ENCODE peak calls at places on chromosome 22, in seven cellular contexts. T is CD8-positive, alpha-beta memory T cell; P is CD8-positive, alpha-beta T cell; S is CD4-positive, alpha-beta memory T cell; L is BE2C; O is spleen; Y is GM23338. K is an unnamed sample.

GRCh38 chr22:25148149-25148691 is 51.4 kb upstream of the CRYBB3 start:
- DNase-seq in T (no peak), P (no peak), S (no peak), L (no peak), O (no peak), Y (peak; percentile 34), K (peak; percentile 7)

GRCh38 chr22:31193092-31193491 is 19.0 kb upstream of the LIMK2 start:
- DNase-seq in T (no peak), P (no peak), S (no peak), L (no peak), O (no peak), Y (no peak), K (no peak)

GRCh38 chr22:46004105-46004866 is 27.3 kb upstream of the WNT7B start:
- DNase-seq in T (peak; percentile 17), P (no peak), S (no peak), L (no peak), O (peak; percentile 85), Y (no peak), K (no peak)

GRCh38 chr22:22682807-22683667 is 38.6 kb downstream of the GGTLC2 start:
- DNase-seq in T (no peak), P (no peak), S (no peak), L (no peak), O (no peak), Y (no peak), K (no peak)

GRCh38 chr22:45905326-45905923 is 71.5 kb downstream of the WNT7B start:
- DNase-seq in T (no peak), P (no peak), S (no peak), L (no peak), O (no peak), Y (no peak), K (no peak)

GRCh38 chr22:23070418-23071162 is at the start of gene GNAZ:
- DNase-seq in T (no peak), P (peak; percentile 38), S (no peak), L (peak; percentile 60), O (peak; percentile 88), Y (peak; percentile 62), K (no peak)

GRCh38 chr22:37674951-37675929 is at the start of gene LGALS1:
- DNase-seq in T (peak; percentile 58), P (peak; percentile 65), S (peak; percentile 62), L (peak; percentile 94), O (peak; percentile 94), Y (peak; percentile 83), K (peak; percentile 35)

GRCh38 chr22:38982008-38982927 is at the start of gene APOBEC3B:
- DNase-seq in T (peak; percentile 68), P (peak; percentile 71), S (peak; percentile 65), L (peak; percentile 64), O (peak; percentile 92), Y (peak; percentile 77), K (peak; percentile 73)

GRCh38 chr22:38802671-38803121 is 8.8 kb upstream of the DNAL4 start:
- DNase-seq in T (no peak), P (no peak), S (no peak), L (no peak), O (no peak), Y (peak; percentile 70), K (no peak)

GRCh38 chr22:35337932-35338331 is 38.2 kb downstream of the TOM1 start:
- DNase-seq in T (no peak), P (peak; percentile 48), S (no peak), L (no peak), O (no peak), Y (peak; percentile 54), K (no peak)

GRCh38 chr22:35334010-35334409 is 34.3 kb downstream of the TOM1 start:
- DNase-seq in T (no peak), P (no peak), S (no peak), L (no peak), O (no peak), Y (no peak), K (no peak)

GRCh38 chr22:35333220-35333619 is 33.5 kb downstream of the TOM1 start:
- DNase-seq in T (no peak), P (no peak), S (no peak), L (no peak), O (no peak), Y (no peak), K (no peak)

GRCh38 chr22:35335936-35336781 is 36.5 kb downstream of the TOM1 start:
- DNase-seq in T (no peak), P (no peak), S (no peak), L (peak; percentile 40), O (no peak), Y (no peak), K (no peak)

GRCh38 chr22:35335468-35335867 is 35.8 kb downstream of the TOM1 start:
- DNase-seq in T (no peak), P (no peak), S (no peak), L (peak; percentile 42), O (no peak), Y (no peak), K (no peak)
- H3K36me3 ChIP-seq in T (peaks cover 5% of the 10 kb centered on the region), P (peaks cover 34% of the 10 kb centered on the region), S (peaks cover 59% of the 10 kb centered on the region), L (peaks cover 24% of the 10 kb centered on the region), O (peaks cover 100% of the 10 kb centered on the region), Y (no peaks in the 10 kb centered on the region), K (peaks cover 25% of the 10 kb centered on the region)

GRCh38 chr22:35984776-35985175 is 43.8 kb downstream of the RBFOX2 start:
- DNase-seq in T (no peak), P (no peak), S (no peak), L (no peak), O (no peak), Y (no peak), K (no peak)
- H3K4me1 ChIP-seq in T (no peaks in the 10 kb centered on the region), P (no peaks in the 10 kb centered on the region), S (no peaks in the 10 kb centered on the region), L (peaks cover 24% of the 10 kb centered on the region), O (no peaks in the 10 kb centered on the region), Y (peaks cover 56% of the 10 kb centered on the region), K (peaks cover 29% of the 10 kb centered on the region)

GRCh38 chr22:40531951-40532900 is 104.3 kb downstream of the MRTFA start:
- DNase-seq in T (no peak), P (no peak), S (no peak), L (no peak), O (no peak), Y (no peak), K (no peak)
- H3K36me3 ChIP-seq in T (no peaks in the 10 kb centered on the region), P (no peaks in the 10 kb centered on the region), S (no peaks in the 10 kb centered on the region), L (no peaks in the 10 kb centered on the region), O (no peaks in the 10 kb centered on the region), Y (no peaks in the 10 kb centered on the region), K (no peaks in the 10 kb centered on the region)

GRCh38 chr22:19970031-19970478 is 28.4 kb upstream of the TXNRD2 start:
- DNase-seq in T (no peak), P (no peak), S (no peak), L (no peak), O (no peak), Y (no peak), K (no peak)

GRCh38 chr22:19971276-19972124 is 29.9 kb upstream of the TXNRD2 start:
- DNase-seq in T (no peak), P (peak; percentile 38), S (no peak), L (no peak), O (no peak), Y (no peak), K (no peak)

GRCh38 chr22:19972251-19972650 is 30.6 kb upstream of the TXNRD2 start:
- DNase-seq in T (no peak), P (no peak), S (no peak), L (no peak), O (no peak), Y (no peak), K (no peak)

GRCh38 chr22:19969141-19969928 is 27.7 kb upstream of the TXNRD2 start:
- DNase-seq in T (no peak), P (no peak), S (no peak), L (no peak), O (no peak), Y (no peak), K (no peak)

GRCh38 chr22:19970479-19971275 is 29.1 kb upstream of the TXNRD2 start:
- DNase-seq in T (peak; percentile 66), P (peak; percentile 76), S (peak; percentile 64), L (peak; percentile 80), O (peak; percentile 93), Y (peak; percentile 77), K (peak; percentile 72)
- H3K4me1 ChIP-seq in T (peaks cover 31% of the 10 kb centered on the region), P (peaks cover 16% of the 10 kb centered on the region), S (peaks cover 12% of the 10 kb centered on the region), L (peaks cover 30% of the 10 kb centered on the region), O (peaks cover 7% of the 10 kb centered on the region), Y (peaks cover 10% of the 10 kb centered on the region), K (no peaks in the 10 kb centered on the region)

GRCh38 chr22:49881856-49882255 is 28.2 kb downstream of the ZBED4 start:
- DNase-seq in T (no peak), P (no peak), S (no peak), L (no peak), O (no peak), Y (no peak), K (no peak)
- H3K36me3 ChIP-seq in T (peaks cover 13% of the 10 kb centered on the region), P (peaks cover 25% of the 10 kb centered on the region), S (peaks cover 22% of the 10 kb centered on the region), L (peaks cover 41% of the 10 kb centered on the region), O (peaks cover 64% of the 10 kb centered on the region), Y (no peaks in the 10 kb centered on the region), K (peaks cover 10% of the 10 kb centered on the region)

GRCh38 chr22:16958475-16958874 is 49.5 kb downstream of the GAB4 start:
- DNase-seq in T (no peak), P (no peak), S (no peak), L (no peak), O (no peak), Y (no peak), K (no peak)
- H3K4me1 ChIP-seq in T (no peaks in the 10 kb centered on the region), P (peaks cover 8% of the 10 kb centered on the region), S (no peaks in the 10 kb centered on the region), L (no peaks in the 10 kb centered on the region), O (no peaks in the 10 kb centered on the region), Y (no peaks in the 10 kb centered on the region), K (no peaks in the 10 kb centered on the region)